ENCODE peak calls at places on chromosomes 6 and 20, in ten cellular contexts. Z is GM23248, U is MM.1S, C is GM23338, F is Karpas-422, P is HCT116, V is PC-3, K is OCI-LY7, R is hepatocyte, G is SK-N-SH. N is an unnamed sample.
A peak's percentile ranks its signal among the peaks of the same experiment; 100 is the strongest.

GRCh38 chr20:50928469-50928868 is 2.8 kb downstream of the ADNP start:
- DNase-seq in P (no peak), V (no peak), U (no peak), K (no peak), R (no peak), G (no peak), C (no peak), Z (no peak), F (no peak), N (no peak)

GRCh38 chr6:149963212-149963461 is 606 bp upstream of the ULBP1 start:
- DNase-seq in Z (peak; percentile 70), G (no peak), C (peak; percentile 62), V (peak; percentile 58), K (peak; percentile 29), U (no peak), F (peak; percentile 79), P (peak; percentile 66), R (no peak), N (peak; percentile 68)

GRCh38 chr6:112311950-112312547 is 35.1 kb upstream of the RFPL4B start:
- DNase-seq in K (peak; percentile 4), C (peak; percentile 59), Z (peak; percentile 65), P (no peak), U (peak; percentile 15), G (peak; percentile 54), V (peak; percentile 55), R (peak; percentile 41), F (peak; percentile 69), N (peak; percentile 54)

GRCh38 chr6:153511896-153512496 is 380.9 kb upstream of the RGS17 start:
- DNase-seq in K (peak; percentile 45), U (peak; percentile 8), G (peak; percentile 9), Z (peak; percentile 46), F (peak; percentile 86), V (peak; percentile 65), R (peak; percentile 53), C (peak; percentile 77), P (peak; percentile 8), N (no peak)

GRCh38 chr6:42224222-42225042 is 6.8 kb upstream of the MRPS10 start:
- DNase-seq in U (no peak), P (peak; percentile 97), F (peak; percentile 69), G (no peak), K (no peak), R (peak; percentile 64), C (no peak), V (peak; percentile 99), Z (peak; percentile 93), N (peak; percentile 97)

GRCh38 chr6:113776998-113777397 is 80.1 kb upstream of the MARCKS start:
- DNase-seq in V (no peak), F (no peak), R (no peak), K (no peak), P (no peak), U (no peak), G (no peak), C (peak; percentile 91), Z (no peak), N (no peak)

GRCh38 chr20:35007413-35007812 is 51.7 kb downstream of the MYH7B start:
- DNase-seq in K (no peak), V (no peak), F (no peak), Z (no peak), P (no peak), U (no peak), R (no peak), G (no peak), C (no peak), N (no peak)

GRCh38 chr20:53677447-53678314 is 84.0 kb upstream of the ZNF217 start:
- DNase-seq in C (peak; percentile 52), R (peak; percentile 75), Z (peak; percentile 24), F (no peak), V (no peak), G (no peak), P (no peak), U (no peak), K (no peak), N (no peak)

GRCh38 chr20:39825950-39826349 is 863.1 kb downstream of the MAFB start:
- DNase-seq in R (no peak), U (no peak), K (no peak), G (no peak), F (peak; percentile 41), Z (peak; percentile 61), P (no peak), V (no peak), C (no peak), N (no peak)

GRCh38 chr20:39825524-39825923 is 863.4 kb downstream of the DHX35 start:
- DNase-seq in F (peak; percentile 33), Z (no peak), P (no peak), G (no peak), R (no peak), K (no peak), U (no peak), V (no peak), C (no peak), N (no peak)

GRCh38 chr20:39829713-39830112 is 859.3 kb downstream of the MAFB start:
- DNase-seq in U (peak; percentile 16), F (peak; percentile 75), G (no peak), P (no peak), V (no peak), Z (no peak), R (no peak), C (peak; percentile 16), K (no peak), N (no peak)

GRCh38 chr20:39830903-39831302 is 858.1 kb downstream of the MAFB start:
- DNase-seq in K (no peak), V (no peak), F (no peak), U (no peak), Z (no peak), R (no peak), G (no peak), P (no peak), C (no peak), N (no peak)

DNA sequence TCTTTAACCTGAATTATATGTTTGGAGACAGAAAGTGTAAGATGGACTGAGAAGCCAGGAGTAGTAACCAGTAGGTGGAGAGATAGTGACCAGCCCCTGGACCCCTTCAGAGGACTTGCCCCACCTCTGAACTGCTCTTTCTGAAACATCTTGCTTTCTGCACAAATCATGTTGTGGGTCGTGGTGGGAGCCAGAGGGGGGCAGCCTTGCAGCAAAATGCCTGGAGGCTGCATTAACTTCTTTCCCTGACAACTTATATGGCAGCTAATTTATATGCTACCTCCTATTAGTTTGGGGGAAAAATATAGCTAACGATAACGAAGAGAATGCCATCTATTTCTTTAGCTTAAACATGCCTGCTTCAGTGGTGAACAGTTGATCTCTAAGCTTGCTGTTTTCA is 859.8 kb downstream of the MAFB start:
- DNase-seq in R (peak; percentile 18), C (peak; percentile 69), V (no peak), U (peak; percentile 23), P (no peak), F (peak; percentile 78), G (no peak), K (no peak), Z (peak; percentile 44), N (no peak)
- H3K9me2 ChIP-seq in R (no peaks in the 10 kb centered on the region), C (no peaks in the 10 kb centered on the region), V (no peaks in the 10 kb centered on the region), U (no peaks in the 10 kb centered on the region), P (no peaks in the 10 kb centered on the region), F (no peaks in the 10 kb centered on the region), G (no peaks in the 10 kb centered on the region), K (no peaks in the 10 kb centered on the region), Z (no peaks in the 10 kb centered on the region), N (no peaks in the 10 kb centered on the region)

DNA sequence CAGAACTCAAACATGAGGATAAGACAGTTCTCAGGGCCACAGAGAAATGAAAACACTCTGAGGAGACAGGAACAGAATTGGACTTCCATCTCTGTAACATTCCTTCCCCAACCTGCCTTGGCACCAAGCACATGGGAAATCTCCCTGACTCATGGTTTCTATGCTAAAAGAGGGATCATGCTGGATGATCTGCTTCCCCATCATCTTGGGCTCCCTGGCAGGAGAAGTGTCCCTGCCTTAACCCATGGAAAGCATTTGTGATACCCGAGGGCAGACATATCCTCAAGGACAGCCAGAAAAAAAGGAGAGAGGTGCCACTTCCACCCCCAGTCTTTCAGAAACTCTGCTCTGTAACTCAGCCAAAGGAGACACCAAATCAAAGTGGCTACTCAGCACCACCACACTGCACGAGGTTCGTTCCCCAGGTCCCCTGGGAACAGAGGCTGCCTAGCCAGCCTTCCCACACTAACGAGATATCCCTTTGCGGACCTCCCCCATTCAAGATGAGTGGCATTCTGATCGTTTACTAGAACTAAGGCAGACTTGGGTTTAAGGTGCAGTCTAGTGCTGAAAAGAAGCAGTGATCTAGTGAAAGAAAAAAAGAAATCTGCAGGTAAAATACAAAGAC is 34.8 kb downstream of the BLOC1S5 start:
- DNase-seq in P (no peak), Z (peak; percentile 21), V (no peak), C (no peak), F (peak; percentile 46), G (no peak), R (no peak), U (no peak), K (no peak), N (no peak)
- H3K9me2 ChIP-seq in P (no peaks in the 10 kb centered on the region), Z (no peaks in the 10 kb centered on the region), V (no peaks in the 10 kb centered on the region), C (no peaks in the 10 kb centered on the region), F (no peaks in the 10 kb centered on the region), G (no peaks in the 10 kb centered on the region), R (no peaks in the 10 kb centered on the region), U (no peaks in the 10 kb centered on the region), K (no peaks in the 10 kb centered on the region), N (no peaks in the 10 kb centered on the region)

GRCh38 chr6:36221674-36222073 is 25.1 kb downstream of the BRPF3 start:
- DNase-seq in K (no peak), R (no peak), C (no peak), F (no peak), V (no peak), P (no peak), Z (no peak), U (no peak), G (no peak), N (no peak)

GRCh38 chr6:36220211-36220610 is 23.7 kb downstream of the BRPF3 start:
- DNase-seq in U (no peak), P (no peak), R (no peak), F (no peak), K (no peak), C (no peak), G (no peak), V (no peak), Z (no peak), N (no peak)

GRCh38 chr6:36223706-36224105 is 27.2 kb downstream of the BRPF3 start:
- DNase-seq in Z (no peak), R (no peak), C (no peak), U (no peak), G (no peak), F (no peak), V (no peak), K (no peak), P (no peak), N (no peak)

GRCh38 chr6:36224918-36225461 is 28.4 kb downstream of the BRPF3 start:
- DNase-seq in F (no peak), R (no peak), P (no peak), G (peak; percentile 33), Z (no peak), U (no peak), C (no peak), V (peak; percentile 25), K (no peak), N (peak; percentile 43)

GRCh38 chr6:36222924-36223323 is 26.4 kb downstream of the BRPF3 start:
- DNase-seq in K (no peak), Z (no peak), R (no peak), P (no peak), F (no peak), U (no peak), C (no peak), G (no peak), V (no peak), N (no peak)
- H3K9me2 ChIP-seq in K (no peaks in the 10 kb centered on the region), Z (no peaks in the 10 kb centered on the region), R (no peaks in the 10 kb centered on the region), P (no peaks in the 10 kb centered on the region), F (no peaks in the 10 kb centered on the region), U (no peaks in the 10 kb centered on the region), C (no peaks in the 10 kb centered on the region), G (no peaks in the 10 kb centered on the region), V (no peaks in the 10 kb centered on the region), N (no peaks in the 10 kb centered on the region)

GRCh38 chr6:144728804-144729203 is 443.7 kb downstream of the UTRN start:
- DNase-seq in K (no peak), P (no peak), F (no peak), U (no peak), C (no peak), Z (no peak), R (no peak), V (no peak), G (no peak), N (no peak)
- H3K9me2 ChIP-seq in K (no peaks in the 10 kb centered on the region), P (no peaks in the 10 kb centered on the region), F (no peaks in the 10 kb centered on the region), U (no peaks in the 10 kb centered on the region), C (no peaks in the 10 kb centered on the region), Z (no peaks in the 10 kb centered on the region), R (no peaks in the 10 kb centered on the region), V (no peaks in the 10 kb centered on the region), G (no peaks in the 10 kb centered on the region), N (no peaks in the 10 kb centered on the region)